ENCODE peak calls at places on chromosome 21, in five cellular contexts. M, W, H, G and J are unnamed samples. For H3K4me1, the result is how much of the 10 kb centered on the place peaks cover.

GRCh38 chr21:45511007-45511406 is 31.2 kb downstream of the SLC19A1 start:
- DNase-seq in M (no peak), W (no peak), H (no peak), G (no peak), J (no peak)

GRCh38 chr21:38298833-38299232 is 42.0 kb downstream of the KCNJ15 start:
- DNase-seq in M (no peak), W (no peak), H (no peak), G (no peak), J (no peak)

GRCh38 chr21:42107177-42107880 is 36.2 kb downstream of the UMODL1 start:
- DNase-seq in M (no peak), W (no peak), H (no peak), G (no peak), J (no peak)

GRCh38 chr21:33025106-33025470 is 647 bp upstream of the OLIG2 start:
- DNase-seq in M (no peak), W (no peak), H (no peak), G (no peak), J (no peak)

GRCh38 chr21:17348849-17349248 is 164.0 kb upstream of the CXADR start:
- DNase-seq in M (no peak), W (no peak), H (no peak), G (no peak), J (no peak)

GRCh38 chr21:29168874-29169273 is 38.4 kb downstream of the MAP3K7CL start:
- DNase-seq in M (no peak), W (no peak), H (no peak), G (no peak), J (no peak)

GRCh38 chr21:45550552-45551210 is 8.4 kb upstream of the SLC19A1 start:
- DNase-seq in M (peak), W (no peak), H (no peak), G (no peak), J (no peak)

GRCh38 chr21:46056450-46056903 is 41.4 kb upstream of the COL6A2 start:
- DNase-seq in M (peak), W (peak), H (peak), G (no peak), J (no peak)

GRCh38 chr21:40512590-40512989 is 334.4 kb downstream of the DSCAM start:
- DNase-seq in M (no peak), W (no peak), H (no peak), G (no peak), J (no peak)

GRCh38 chr21:42219606-42220137 is 732 bp downstream of the ABCG1 start:
- DNase-seq in M (peak), W (peak), H (no peak), G (no peak), J (no peak)

GRCh38 chr21:46038871-46039397 is 57.4 kb downstream of the COL6A1 start:
- DNase-seq in M (no peak), W (no peak), H (peak), G (no peak), J (no peak)

GRCh38 chr21:45468051-45468970 is 63.3 kb downstream of the COL18A1 start:
- DNase-seq in M (no peak), W (no peak), H (no peak), G (no peak), J (no peak)

GRCh38 chr21:28138272-28138671 is 854.4 kb downstream of the LTN1 start:
- DNase-seq in M (no peak), W (no peak), H (no peak), G (no peak), J (no peak)

GRCh38 chr21:45911806-45912325 is 69.7 kb upstream of the COL6A1 start:
- DNase-seq in M (no peak), W (no peak), H (no peak), G (no peak), J (no peak)

DNA sequence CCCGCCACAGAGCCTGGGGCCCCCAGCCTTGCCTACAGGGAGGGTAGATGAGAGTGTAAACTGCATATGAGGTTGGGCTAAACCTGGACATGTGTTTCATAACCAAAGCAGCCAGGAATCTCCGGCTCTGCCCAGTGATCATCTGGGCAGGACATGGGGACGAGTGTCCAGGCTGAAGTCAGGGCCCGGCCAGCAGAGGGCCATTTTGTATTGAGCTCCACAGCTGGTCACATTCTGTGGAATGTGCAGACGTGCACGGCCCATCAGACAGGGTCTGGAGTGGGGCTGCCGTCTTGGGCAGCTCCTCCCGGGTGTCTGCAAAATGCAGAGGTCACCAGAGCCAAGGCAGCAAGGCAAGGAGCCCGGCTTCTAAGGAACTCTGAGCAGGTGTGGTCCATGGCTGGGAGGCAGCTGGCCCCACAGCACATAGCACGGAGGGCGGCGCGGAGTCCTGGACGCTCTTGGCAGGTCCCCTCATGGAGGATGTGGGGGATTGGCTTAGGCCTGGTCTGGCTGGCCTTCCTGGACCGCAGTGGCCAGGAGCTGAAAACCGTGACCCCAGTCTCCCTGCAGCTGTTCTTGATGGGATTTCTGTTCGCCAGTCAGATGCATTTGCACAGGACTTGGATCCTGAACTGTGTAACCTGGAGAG is 6.3 kb downstream of the LRRC3 start:
- DNase-seq in M (peak), W (no peak), H (no peak), G (no peak), J (no peak)
- TF ChIP-seq CTCF in M (no peak), W (peak), H (no peak), G (no peak), J (no peak)

DNA sequence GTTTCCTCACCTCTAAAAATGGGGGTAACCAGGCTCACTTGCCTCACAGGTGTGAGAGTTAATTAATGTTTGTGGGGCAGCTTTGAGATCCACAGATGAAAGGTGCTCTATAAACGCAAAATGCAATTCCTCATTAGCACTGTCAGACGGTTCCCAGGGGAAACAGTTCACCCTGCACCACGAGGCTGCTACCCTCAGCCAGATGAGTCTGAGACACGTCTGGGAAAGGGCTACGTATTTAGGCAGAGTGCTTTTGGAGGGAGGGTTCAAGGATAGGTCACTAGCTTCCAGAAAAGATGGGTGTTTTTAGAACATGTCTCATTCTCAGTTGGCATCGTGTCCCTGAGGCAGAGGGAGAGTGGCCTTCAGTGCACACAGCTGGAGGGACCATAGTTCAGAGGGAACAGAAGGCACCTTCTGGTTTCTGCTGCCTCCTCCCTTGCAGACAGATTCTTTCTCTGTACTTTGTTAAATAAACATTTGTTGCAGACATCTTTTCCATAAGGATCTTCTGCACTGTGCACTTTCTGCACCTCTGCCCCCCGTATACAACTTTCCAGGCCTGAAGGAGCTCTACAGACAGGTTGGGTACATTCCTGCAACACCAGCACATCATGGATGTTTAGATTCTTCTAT is 139.9 kb downstream of the CLIC6 start:
- DNase-seq in M (no peak), W (no peak), H (no peak), G (no peak), J (no peak)
- H3K4me1 ChIP-seq in M (under half), W (under half), H (under half), G (half or more), J (under half)

DNA sequence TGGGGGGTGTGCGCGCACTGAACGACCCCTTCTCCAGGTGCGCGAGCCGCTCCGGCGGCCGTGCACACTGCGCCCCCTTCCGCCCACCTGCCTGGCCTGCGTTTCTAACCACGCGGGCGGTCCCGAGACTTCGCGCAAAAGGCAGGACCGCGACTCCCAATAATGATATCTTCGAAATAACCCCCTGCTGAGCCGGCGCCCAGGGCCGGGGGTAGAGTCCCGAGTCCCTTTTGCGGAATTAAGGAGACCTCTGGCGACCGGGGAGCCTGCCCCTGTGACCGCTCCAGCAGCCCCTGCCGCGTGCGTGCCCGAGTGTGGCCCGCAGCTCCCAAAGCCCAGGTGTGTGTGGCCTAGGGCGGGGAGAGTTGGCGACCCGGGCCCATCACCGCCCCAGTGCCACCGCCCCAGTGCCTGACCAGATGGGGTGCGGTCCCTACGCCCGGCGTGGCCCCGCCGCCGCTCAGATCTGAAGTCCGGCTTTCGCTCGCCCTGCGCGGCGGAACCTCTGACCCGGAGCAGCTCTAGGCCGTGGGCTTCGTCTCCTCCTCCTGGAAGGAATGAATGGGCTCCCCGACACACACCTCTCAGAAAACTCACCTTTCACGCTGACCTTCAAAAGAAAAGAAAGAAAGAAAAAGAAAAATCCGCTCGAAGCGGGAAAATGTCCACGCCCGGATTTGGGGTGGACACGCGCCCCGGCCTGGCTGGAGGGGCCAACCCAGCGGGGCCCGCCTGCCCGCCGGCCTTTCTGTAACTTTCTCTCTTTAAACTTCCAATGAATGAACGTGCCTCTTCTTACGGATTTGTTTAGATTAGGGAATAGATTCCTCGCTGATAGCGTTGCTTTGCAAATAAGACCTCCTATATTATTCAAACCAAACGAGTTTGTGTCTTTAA is 5.5 kb upstream of the SIM2 start:
- DNase-seq in M (no peak), W (no peak), H (no peak), G (no peak), J (no peak)
- TF ChIP-seq CTCF in M (no peak), W (peak), H (no peak), G (no peak), J (no peak)

GRCh38 chr21:34938079-34938764 is 110.9 kb downstream of the RUNX1 start:
- DNase-seq in M (no peak), W (no peak), H (no peak), G (no peak), J (no peak)
- H3K4me1 ChIP-seq in M (under half), W (under half), H (under half), G (under half), J (under half)